ENCODE peak calls at places on chromosomes 7 and 10, in five cellular contexts. S, C, I, D and B are unnamed samples.

GRCh38 chr7:144796919-144797318 is 38.9 kb downstream of the TPK1 start:
- DNase-seq in S (no peak), C (no peak), I (no peak), D (no peak), B (no peak)

GRCh38 chr7:67738-68395 is 124.5 kb upstream of the FAM20C start:
- DNase-seq in S (no peak), C (no peak), I (no peak), D (no peak), B (no peak)

GRCh38 chr10:43383204-43383971 is 12.0 kb downstream of the FXYD4 start:
- DNase-seq in S (no peak), C (no peak), I (no peak), D (no peak), B (no peak)

GRCh38 chr7:36138209-36138608 is 14.8 kb upstream of the EEPD1 start:
- DNase-seq in S (no peak), C (no peak), I (no peak), D (no peak), B (no peak)

GRCh38 chr10:98848361-98848760 is 387.3 kb downstream of the HPSE2 start:
- DNase-seq in S (no peak), C (no peak), I (no peak), D (no peak), B (no peak)

GRCh38 chr10:60978287-60979115 is 34.5 kb upstream of the RHOBTB1 start:
- DNase-seq in S (peak; percentile 43), C (peak; percentile 89), I (no peak), D (peak; percentile 54), B (no peak)

GRCh38 chr7:139482662-139483466 is 609 bp downstream of the KLRG2 start:
- DNase-seq in S (peak; percentile 12), C (no peak), I (no peak), D (no peak), B (no peak)

GRCh38 chr7:27453702-27454405 is 208.8 kb downstream of the HIBADH start:
- DNase-seq in S (no peak), C (peak; percentile 60), I (no peak), D (no peak), B (no peak)

GRCh38 chr7:100865971-100866720 is 1.0 kb upstream of the TRIP6 start:
- DNase-seq in S (no peak), C (no peak), I (no peak), D (peak; percentile 55), B (no peak)

GRCh38 chr10:119368991-119369869 is 161.9 kb downstream of the GRK5 start:
- DNase-seq in S (no peak), C (no peak), I (no peak), D (no peak), B (no peak)

GRCh38 chr7:109967401-109967800 is 1123.5 kb upstream of the LRRN3 start:
- DNase-seq in S (no peak), C (no peak), I (no peak), D (no peak), B (no peak)

GRCh38 chr10:48461623-48462481 is 143.0 kb downstream of the ARHGAP22 start:
- DNase-seq in S (no peak), C (no peak), I (no peak), D (no peak), B (no peak)

GRCh38 chr10:118669835-118670234 is 74.4 kb upstream of the PRLHR start:
- DNase-seq in S (no peak), C (no peak), I (no peak), D (no peak), B (no peak)

GRCh38 chr7:45653209-45653907 is 79.2 kb downstream of the ADCY1 start:
- DNase-seq in S (no peak), C (no peak), I (no peak), D (no peak), B (no peak)

GRCh38 chr7:21922605-21923004 is 23.1 kb downstream of the CDCA7L start:
- DNase-seq in S (no peak), C (no peak), I (no peak), D (no peak), B (no peak)

GRCh38 chr7:2719007-2719406 is 31.0 kb downstream of the AMZ1 start:
- DNase-seq in S (peak; percentile 69), C (no peak), I (peak; percentile 29), D (no peak), B (no peak)

GRCh38 chr7:156655232-156655628 is 14.7 kb downstream of the RNF32 start:
- DNase-seq in S (no peak), C (no peak), I (no peak), D (no peak), B (no peak)

GRCh38 chr7:156655983-156656382 is 15.4 kb downstream of the RNF32 start:
- DNase-seq in S (no peak), C (no peak), I (no peak), D (no peak), B (no peak)

GRCh38 chr7:156651472-156651871 is 10.9 kb downstream of the RNF32 start:
- DNase-seq in S (no peak), C (no peak), I (no peak), D (no peak), B (no peak)

GRCh38 chr7:156654511-156655231 is 14.1 kb downstream of the RNF32 start:
- DNase-seq in S (no peak), C (no peak), I (no peak), D (no peak), B (no peak)

DNA sequence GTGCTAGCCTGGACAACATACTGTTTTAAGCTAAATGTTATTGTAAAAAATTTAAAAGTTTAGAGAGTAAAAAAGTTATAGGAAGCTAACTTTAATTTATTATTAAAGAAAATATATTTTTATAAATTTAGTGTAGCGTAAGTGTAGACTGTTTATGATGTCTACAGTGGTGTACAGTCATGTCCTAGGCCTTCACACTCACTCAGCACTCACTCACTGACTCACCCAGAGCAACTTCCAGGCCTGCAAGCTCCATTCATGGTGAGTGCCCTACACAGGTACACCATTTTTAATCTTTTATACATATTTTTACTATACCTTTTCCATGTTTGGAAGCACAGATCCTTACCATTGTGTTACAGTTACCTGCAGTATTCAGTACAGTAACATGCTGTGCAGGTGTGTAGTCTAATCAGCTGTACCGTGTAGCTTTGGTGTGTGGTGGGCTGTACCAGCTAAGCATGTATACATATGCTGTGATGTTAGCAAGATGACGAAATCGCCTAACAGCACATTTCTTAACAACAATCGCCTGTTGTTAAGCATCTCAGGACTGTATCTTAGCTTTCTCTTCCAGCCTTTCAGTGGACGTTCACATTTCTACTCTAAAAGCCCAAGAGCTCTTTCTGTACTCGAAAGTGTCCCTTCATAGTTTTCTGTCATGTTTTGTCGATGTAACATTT is 12.5 kb downstream of the RNF32 start:
- DNase-seq in S (no peak), C (peak; percentile 39), I (no peak), D (no peak), B (no peak)
- TF ChIP-seq SRF in S (no peak), C (no peak), I (no peak), D (no peak), B (no peak)

DNA sequence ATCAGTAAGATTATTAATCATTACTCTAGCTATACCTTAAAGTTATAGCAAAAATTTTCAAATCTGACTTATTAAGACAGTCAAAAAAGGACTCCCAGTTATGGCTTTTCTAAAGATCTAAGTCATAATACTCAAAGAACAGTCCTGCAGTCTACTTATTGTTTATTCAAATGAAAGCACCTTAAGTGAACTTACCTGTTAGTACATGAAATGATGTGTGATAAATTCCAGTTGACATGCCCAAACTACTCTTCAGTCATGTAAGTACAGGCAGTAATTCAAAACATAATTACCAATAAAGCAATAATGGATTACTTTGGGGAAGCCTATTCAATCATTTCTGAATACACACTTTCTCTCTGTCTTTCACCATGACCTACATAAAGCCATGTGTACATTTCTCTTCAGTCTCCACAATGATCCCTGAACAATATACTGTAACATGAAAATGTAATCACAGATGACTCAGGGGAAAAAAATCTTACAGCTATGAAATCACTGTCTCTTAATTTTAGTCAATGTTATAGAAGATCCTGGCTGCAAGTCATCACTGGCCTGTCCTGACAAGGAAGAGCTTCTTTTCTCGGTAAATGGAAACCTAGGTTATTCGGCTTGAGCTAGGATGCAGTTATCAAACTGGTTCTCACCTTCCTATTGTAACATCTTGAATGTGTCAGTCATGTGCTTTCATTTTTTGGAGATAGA is 420.7 kb upstream of the LRRTM3 start:
- DNase-seq in S (no peak), C (no peak), I (no peak), D (no peak), B (no peak)
- TF ChIP-seq SRF in S (no peak), C (no peak), I (no peak), D (no peak), B (no peak)

DNA sequence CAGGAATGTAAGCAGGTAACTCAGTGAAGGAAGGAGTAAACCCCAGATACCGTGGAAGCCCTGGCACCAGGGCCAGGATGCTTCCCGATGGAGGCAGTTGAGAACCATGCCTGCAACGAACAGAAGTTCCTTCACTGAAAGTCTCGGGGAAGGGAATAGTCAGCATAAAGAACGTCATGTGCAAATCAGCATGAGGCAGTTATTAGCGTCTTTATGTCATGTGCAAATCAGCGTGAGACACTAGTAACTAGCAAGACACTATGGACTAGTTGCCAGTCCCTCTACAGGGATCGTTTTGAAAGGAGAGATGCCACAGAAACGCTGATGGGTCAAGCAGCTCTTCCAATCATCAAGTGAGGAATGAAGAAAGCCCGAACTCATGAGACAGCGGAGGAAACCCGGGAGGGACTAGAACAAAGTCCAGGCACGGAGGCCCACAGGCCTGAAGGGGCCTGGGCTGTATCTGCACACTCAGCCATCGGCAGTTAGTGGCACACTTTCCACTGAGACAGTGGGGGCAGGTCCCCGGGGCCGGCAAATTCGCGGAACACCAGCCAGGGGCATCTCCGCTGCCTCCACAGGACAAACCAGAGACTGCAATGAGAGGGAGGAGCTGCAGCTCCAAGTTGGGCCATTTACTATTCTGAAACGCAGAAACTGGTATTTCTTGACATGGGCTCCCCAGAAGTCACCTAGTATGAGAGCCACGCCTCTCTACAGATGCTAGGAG is 109.6 kb downstream of the SFMBT2 start:
- DNase-seq in S (peak; percentile 29), C (no peak), I (no peak), D (no peak), B (no peak)
- TF ChIP-seq SRF in S (no peak), C (no peak), I (no peak), D (no peak), B (no peak)

DNA sequence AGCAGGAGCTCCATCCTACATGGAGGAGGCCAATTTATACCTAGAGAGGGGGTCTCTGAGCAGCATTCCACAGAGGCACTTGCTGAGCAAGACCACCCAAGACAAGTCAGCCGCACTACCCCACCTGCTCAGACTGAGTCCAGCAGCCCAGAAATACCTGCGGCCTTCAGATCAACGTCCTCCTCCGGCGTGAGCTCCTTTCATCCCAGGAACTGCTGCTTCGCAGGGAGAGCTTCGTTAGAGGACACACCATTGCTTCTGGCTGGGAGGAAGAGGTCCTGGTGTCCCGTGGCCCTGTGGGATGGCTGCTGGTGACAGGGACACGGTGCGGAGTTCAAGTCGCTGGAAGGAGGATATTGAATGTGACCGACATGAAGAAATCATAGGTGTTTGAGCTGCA is 216.9 kb upstream of the PPP2R2D start:
- DNase-seq in S (no peak), C (no peak), I (no peak), D (no peak), B (no peak)
- TF ChIP-seq SRF in S (no peak), C (no peak), I (no peak), D (no peak), B (no peak)

GRCh38 chr7:112958775-112959174 is 127.9 kb downstream of the GPR85 start:
- DNase-seq in S (no peak), C (no peak), I (no peak), D (no peak), B (no peak)
- TF ChIP-seq SRF in S (no peak), C (no peak), I (no peak), D (no peak), B (no peak)

GRCh38 chr7:4056552-4057288 is 625.4 kb upstream of the FOXK1 start:
- DNase-seq in S (no peak), C (no peak), I (no peak), D (no peak), B (no peak)
- TF ChIP-seq SRF in S (no peak), C (no peak), I (no peak), D (no peak), B (no peak)